ENCODE peak calls at places on chromosomes 6 and 20, in eight cellular contexts. P, B, M, W, K, F, Z and J are unnamed samples.

GRCh38 chr20:4581838-4582237 is 139.9 kb upstream of the PRND start:
- DNase-seq in P (no peak), B (no peak), M (peak; percentile 30), W (no peak), K (no peak), F (no peak), Z (no peak), J (no peak)

GRCh38 chr6:124742971-124743370 is 219.3 kb upstream of the RNF217 start:
- DNase-seq in P (peak; percentile 1), B (no peak), M (no peak), W (no peak), K (no peak), F (peak; percentile 33), Z (no peak), J (no peak)

GRCh38 chr20:25584905-25585704 is at the start of gene NINL:
- DNase-seq in P (peak; percentile 73), B (peak; percentile 23), M (peak; percentile 96), W (peak; percentile 8), K (peak; percentile 66), F (peak; percentile 39), Z (peak; percentile 87), J (no peak)

GRCh38 chr6:170462366-170463020 is 90.6 kb downstream of the PSMB1 start:
- DNase-seq in P (no peak), B (no peak), M (no peak), W (no peak), K (no peak), F (no peak), Z (peak; percentile 26), J (no peak)

GRCh38 chr6:35181933-35182612 is 31.7 kb upstream of the SCUBE3 start:
- DNase-seq in P (peak; percentile 90), B (no peak), M (peak; percentile 71), W (peak; percentile 74), K (peak; percentile 59), F (peak; percentile 32), Z (no peak), J (no peak)

GRCh38 chr20:32510120-32510600 is 75.0 kb downstream of the NOL4L start:
- DNase-seq in P (no peak), B (no peak), M (no peak), W (no peak), K (no peak), F (no peak), Z (no peak), J (no peak)

GRCh38 chr20:58019850-58020625 is 208.4 kb downstream of the ANKRD60 start:
- DNase-seq in P (no peak), B (no peak), M (no peak), W (no peak), K (no peak), F (no peak), Z (peak; percentile 65), J (no peak)

GRCh38 chr20:50395258-50395729 is 114.9 kb upstream of the PTPN1 start:
- DNase-seq in P (peak; percentile 77), B (no peak), M (no peak), W (peak; percentile 13), K (peak; percentile 87), F (peak; percentile 53), Z (peak; percentile 95), J (peak; percentile 11)